ENCODE peak calls at places on chromosomes 16 and 17, in seven cellular contexts. U, S, N, E, A, D and C are unnamed samples.

GRCh38 chr17:67212716-67213417 is 32.1 kb downstream of the HELZ start:
- DNase-seq in U (no peak), S (no peak), N (no peak), E (no peak), A (no peak), D (no peak), C (no peak)

GRCh38 chr16:54080524-54081008 is 206.0 kb downstream of the IRX3 start:
- DNase-seq in U (no peak), S (no peak), N (no peak), E (no peak), A (no peak), D (no peak), C (peak; percentile 32)

GRCh38 chr16:27720731-27721547 is 171.0 kb downstream of the KATNIP start:
- DNase-seq in U (no peak), S (no peak), N (no peak), E (no peak), A (no peak), D (peak; percentile 31), C (no peak)

GRCh38 chr17:7043544-7044268 is at the start of gene SLC16A11:
- DNase-seq in U (peak; percentile 71), S (no peak), N (no peak), E (no peak), A (peak; percentile 56), D (peak; percentile 59), C (peak; percentile 75)

GRCh38 chr16:85350146-85350728 is 238.0 kb upstream of the CIBAR2 start:
- DNase-seq in U (no peak), S (no peak), N (no peak), E (no peak), A (no peak), D (no peak), C (no peak)

GRCh38 chr16:15440852-15441251 is 6.5 kb downstream of the BMERB1 start:
- DNase-seq in U (no peak), S (no peak), N (no peak), E (no peak), A (no peak), D (no peak), C (no peak)

GRCh38 chr16:57265850-57266530 is 18.5 kb downstream of the PLLP start:
- DNase-seq in U (peak; percentile 61), S (peak; percentile 75), N (no peak), E (no peak), A (no peak), D (peak; percentile 78), C (peak; percentile 97)

GRCh38 chr17:45782889-45783592 is 1.1 kb upstream of the CRHR1 start:
- DNase-seq in U (peak; percentile 68), S (no peak), N (no peak), E (no peak), A (no peak), D (no peak), C (peak; percentile 43)

GRCh38 chr17:17446666-17447155 is 30.1 kb upstream of the MED9 start:
- DNase-seq in U (no peak), S (no peak), N (no peak), E (no peak), A (no peak), D (no peak), C (peak; percentile 48)

GRCh38 chr17:81221371-81221841 is 1.4 kb downstream of the CEP131 start:
- DNase-seq in U (peak; percentile 54), S (no peak), N (no peak), E (no peak), A (no peak), D (no peak), C (no peak)

GRCh38 chr16:88540346-88540977 is 29.7 kb upstream of the ZC3H18 start:
- DNase-seq in U (peak; percentile 46), S (no peak), N (no peak), E (no peak), A (no peak), D (no peak), C (no peak)

GRCh38 chr17:58335061-58335731 is 6.6 kb upstream of the TSPOAP1 start:
- DNase-seq in U (no peak), S (no peak), N (no peak), E (no peak), A (no peak), D (no peak), C (peak; percentile 33)

GRCh38 chr17:83196973-83197880 is 117.8 kb downstream of the METRNL start:
- DNase-seq in U (peak; percentile 52), S (peak; percentile 63), N (no peak), E (no peak), A (peak; percentile 31), D (no peak), C (no peak)

GRCh38 chr17:36671144-36671543 is 69.8 kb downstream of the MRM1 start:
- DNase-seq in U (no peak), S (no peak), N (no peak), E (no peak), A (no peak), D (no peak), C (no peak)

GRCh38 chr16:50834701-50835100 is 92.8 kb downstream of the CYLD start:
- DNase-seq in U (no peak), S (no peak), N (no peak), E (no peak), A (no peak), D (no peak), C (no peak)

GRCh38 chr17:31535581-31535981 is 144.1 kb downstream of the RAB11FIP4 start:
- DNase-seq in U (no peak), S (no peak), N (no peak), E (no peak), A (no peak), D (no peak), C (no peak)

GRCh38 chr17:5873781-5874180 is 196.4 kb upstream of the WSCD1 start:
- DNase-seq in U (no peak), S (no peak), N (no peak), E (no peak), A (no peak), D (no peak), C (no peak)

GRCh38 chr17:5868916-5869475 is 201.2 kb upstream of the WSCD1 start:
- DNase-seq in U (no peak), S (no peak), N (no peak), E (no peak), A (no peak), D (no peak), C (no peak)

GRCh38 chr17:5871666-5872065 is 198.5 kb upstream of the WSCD1 start:
- DNase-seq in U (no peak), S (no peak), N (no peak), E (no peak), A (no peak), D (no peak), C (no peak)

GRCh38 chr17:5872831-5873230 is 197.3 kb upstream of the WSCD1 start:
- DNase-seq in U (no peak), S (no peak), N (no peak), E (no peak), A (no peak), D (no peak), C (no peak)

DNA sequence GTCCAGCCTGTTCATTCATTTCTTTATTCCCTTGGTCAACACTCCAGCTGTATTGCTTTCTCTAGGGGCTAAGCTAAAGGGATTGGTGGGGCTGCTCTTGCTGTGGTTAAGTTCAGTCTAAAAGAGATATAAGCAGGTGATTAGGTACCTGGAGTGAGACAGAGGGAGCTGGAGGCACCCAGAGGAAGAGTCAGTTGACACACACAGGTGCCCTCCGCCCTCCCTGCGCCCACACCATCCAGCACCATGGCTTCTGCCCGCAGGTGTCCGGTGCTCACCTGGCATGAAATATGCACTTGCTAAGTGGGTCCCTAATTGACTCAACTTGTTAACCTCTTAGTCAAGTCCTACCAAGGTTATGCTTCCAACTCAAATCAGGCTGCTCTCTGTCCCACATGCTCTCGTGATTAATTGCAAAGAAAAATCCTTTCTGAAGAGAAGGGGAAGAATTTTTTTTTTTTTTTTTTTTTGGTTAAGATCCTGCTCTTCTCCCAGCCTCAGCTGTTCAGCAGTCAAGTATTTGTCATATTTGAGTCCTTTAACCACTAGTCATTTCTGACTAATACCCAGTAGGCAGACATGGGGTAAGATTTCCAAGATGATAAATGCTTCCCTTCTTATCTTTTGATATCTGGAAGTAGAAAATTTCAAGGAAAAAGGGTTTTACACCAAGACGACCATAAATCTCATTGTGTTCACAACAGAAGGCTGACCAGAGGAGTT is 199.8 kb upstream of the WSCD1 start:
- DNase-seq in U (no peak), S (no peak), N (no peak), E (no peak), A (no peak), D (no peak), C (no peak)
- H3K4me1 ChIP-seq in U (peaks cover 5% of the 10 kb centered on the region), S (no peaks in the 10 kb centered on the region), N (no peaks in the 10 kb centered on the region), E (no peaks in the 10 kb centered on the region), A (no peaks in the 10 kb centered on the region), D (no peaks in the 10 kb centered on the region), C (no peaks in the 10 kb centered on the region)

GRCh38 chr17:21039839-21040575 is 2.8 kb downstream of the USP22 start:
- DNase-seq in U (no peak), S (peak; percentile 66), N (peak; percentile 9), E (peak; percentile 53), A (no peak), D (no peak), C (no peak)
- H3K4me1 ChIP-seq in U (peaks cover 51% of the 10 kb centered on the region), S (peaks cover 63% of the 10 kb centered on the region), N (peaks cover 54% of the 10 kb centered on the region), E (peaks cover 11% of the 10 kb centered on the region), A (no peaks in the 10 kb centered on the region), D (peaks cover 70% of the 10 kb centered on the region), C (peaks cover 42% of the 10 kb centered on the region)

GRCh38 chr17:33497623-33498022 is 204.5 kb upstream of the ASIC2 start:
- DNase-seq in U (no peak), S (no peak), N (no peak), E (no peak), A (no peak), D (no peak), C (no peak)

GRCh38 chr17:33498069-33498468 is 205.0 kb upstream of the ASIC2 start:
- DNase-seq in U (no peak), S (no peak), N (no peak), E (no peak), A (no peak), D (no peak), C (no peak)

GRCh38 chr17:33499025-33499424 is 205.9 kb upstream of the ASIC2 start:
- DNase-seq in U (no peak), S (no peak), N (no peak), E (no peak), A (no peak), D (no peak), C (no peak)

GRCh38 chr17:33501185-33501584 is 208.1 kb upstream of the ASIC2 start:
- DNase-seq in U (no peak), S (no peak), N (no peak), E (no peak), A (no peak), D (no peak), C (no peak)

GRCh38 chr17:33500141-33500540 is 207.0 kb upstream of the ASIC2 start:
- DNase-seq in U (no peak), S (no peak), N (no peak), E (no peak), A (no peak), D (no peak), C (no peak)
- H3K4me1 ChIP-seq in U (no peaks in the 10 kb centered on the region), S (no peaks in the 10 kb centered on the region), N (no peaks in the 10 kb centered on the region), E (no peaks in the 10 kb centered on the region), A (no peaks in the 10 kb centered on the region), D (peaks cover 6% of the 10 kb centered on the region), C (no peaks in the 10 kb centered on the region)

DNA sequence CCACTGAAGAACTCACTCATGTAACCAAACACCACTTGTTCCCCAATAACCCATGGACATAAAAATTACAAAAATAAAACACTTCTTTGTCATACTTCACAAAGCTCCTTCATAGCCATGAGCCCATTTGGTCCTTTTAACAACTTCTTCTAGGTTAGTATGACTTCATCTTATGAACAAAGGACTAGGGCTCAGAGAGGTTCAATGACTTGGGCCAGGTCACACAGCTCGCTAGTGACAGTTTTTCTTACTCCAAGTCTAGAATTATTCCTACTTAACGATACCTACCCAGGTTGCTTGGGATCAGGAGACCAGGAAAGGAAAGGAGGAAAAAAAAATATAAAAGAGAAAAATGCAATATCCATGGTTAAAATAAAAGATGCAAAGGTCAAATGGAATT is 353.4 kb downstream of the SOX9 start:
- DNase-seq in U (no peak), S (no peak), N (no peak), E (no peak), A (no peak), D (no peak), C (no peak)
- H3K4me1 ChIP-seq in U (no peaks in the 10 kb centered on the region), S (no peaks in the 10 kb centered on the region), N (no peaks in the 10 kb centered on the region), E (peaks cover 3% of the 10 kb centered on the region), A (peaks cover 44% of the 10 kb centered on the region), D (no peaks in the 10 kb centered on the region), C (peaks cover 57% of the 10 kb centered on the region)